ENCODE peak calls at places on chromosome 4, in five cellular contexts. T is A549; Z is amniotic epithelial cell; A is stromal cell of bone marrow; O is naive thymus-derived CD4-positive, alpha-beta T cell. U is an unnamed sample.
A peak's percentile ranks its signal among the peaks of the same experiment; 100 is the strongest.

GRCh38 chr4:165398570-165398969 is 19.8 kb downstream of the CPE start:
- DNase-seq in A (no peak), T (peak; percentile 44), Z (peak; percentile 73), O (no peak), U (peak; percentile 4)

GRCh38 chr4:44927361-44928061 is 201.2 kb upstream of the GNPDA2 start:
- DNase-seq in O (no peak), T (peak; percentile 13), A (peak; percentile 2), Z (peak; percentile 7), U (peak; percentile 3)

GRCh38 chr4:141652161-141652778 is 15.9 kb downstream of the IL15 start:
- DNase-seq in T (no peak), A (no peak), O (no peak), Z (peak; percentile 77), U (no peak)

GRCh38 chr4:151418385-151418784 is 9.4 kb downstream of the FHIP1A start:
- DNase-seq in T (no peak), Z (peak; percentile 79), O (no peak), A (peak; percentile 80), U (peak; percentile 10)

GRCh38 chr4:124415206-124415605 is 297.3 kb downstream of the ANKRD50 start:
- DNase-seq in A (peak; percentile 74), Z (peak; percentile 59), O (no peak), T (no peak), U (no peak)

GRCh38 chr4:113173132-113173531 is 123.7 kb downstream of the ANK2 start:
- DNase-seq in O (no peak), T (no peak), Z (no peak), A (no peak), U (no peak)

GRCh38 chr4:121448231-121448630 is 67.4 kb upstream of the QRFPR start:
- DNase-seq in T (peak; percentile 35), Z (no peak), A (no peak), O (no peak), U (peak; percentile 74)

GRCh38 chr4:136768925-136769275 is 763.4 kb downstream of the PCDH18 start:
- DNase-seq in T (no peak), A (no peak), O (no peak), Z (peak; percentile 27), U (no peak)

GRCh38 chr4:141275834-141276233 is 55.1 kb downstream of the ZNF330 start:
- DNase-seq in Z (peak; percentile 18), O (no peak), A (peak; percentile 53), T (no peak), U (no peak)

GRCh38 chr4:11263208-11263607 is 165.5 kb downstream of the HS3ST1 start:
- DNase-seq in O (no peak), T (no peak), A (no peak), Z (no peak), U (no peak)

GRCh38 chr4:128384091-128384520 is 96.5 kb upstream of the PGRMC2 start:
- DNase-seq in T (no peak), O (no peak), A (no peak), Z (peak; percentile 89), U (no peak)

GRCh38 chr4:152851226-152851625 is 71.5 kb downstream of the ARFIP1 start:
- DNase-seq in A (no peak), O (no peak), Z (no peak), T (no peak), U (no peak)

GRCh38 chr4:51925307-51925706 is 82.4 kb downstream of the DCUN1D4 start:
- DNase-seq in O (no peak), A (no peak), T (no peak), Z (no peak), U (no peak)

GRCh38 chr4:139922625-139923024 is 231.4 kb downstream of the MAML3 start:
- DNase-seq in A (peak; percentile 39), Z (peak; percentile 87), O (no peak), T (no peak), U (no peak)

GRCh38 chr4:158670975-158671664 is 567 bp downstream of the C4orf46 start:
- DNase-seq in Z (peak; percentile 70), A (peak; percentile 59), O (peak; percentile 38), T (peak; percentile 42), U (peak; percentile 50)

GRCh38 chr4:67198757-67199156 is 346.5 kb downstream of the CENPC start:
- DNase-seq in T (peak; percentile 48), Z (peak; percentile 80), O (no peak), A (no peak), U (peak; percentile 1)

GRCh38 chr4:2672700-2673099 is 83.4 kb downstream of the TNIP2 start:
- DNase-seq in T (no peak), O (no peak), Z (no peak), A (no peak), U (no peak)

GRCh38 chr4:185384877-185385465 is 10.8 kb downstream of the LRP2BP start:
- DNase-seq in O (no peak), Z (no peak), A (no peak), T (no peak), U (no peak)

GRCh38 chr4:53192017-53192416 is 173.8 kb downstream of the SCFD2 start:
- DNase-seq in A (no peak), T (no peak), O (no peak), Z (no peak), U (no peak)

GRCh38 chr4:86306816-86307215 is 53.0 kb downstream of the MAPK10 start:
- DNase-seq in T (no peak), O (no peak), A (peak; percentile 88), Z (peak; percentile 35), U (no peak)

U was measured in Calu3.